ENCODE peak calls at places on chromosomes 13 and 19, in six cellular contexts. K, T, L, I, F and A are unnamed samples.

GRCh38 chr13:44050450-44051063 is 170.9 kb downstream of the LACC1 start:
- DNase-seq in K (no peak), I (peak; percentile 33), L (no peak), T (no peak), F (peak; percentile 28), A (peak; percentile 27)

GRCh38 chr19:48443262-48443661 is 2.5 kb upstream of the GRWD1 start:
- DNase-seq in K (no peak), T (no peak), F (peak; percentile 15), I (peak; percentile 36), L (no peak), A (no peak)

GRCh38 chr19:33388817-33389573 is 15.5 kb downstream of the CEBPG start:
- DNase-seq in F (no peak), T (no peak), K (no peak), I (no peak), L (no peak), A (no peak)

GRCh38 chr19:6970478-6970877 is 50.8 kb downstream of the MBD3L2B start:
- DNase-seq in I (no peak), K (no peak), L (no peak), T (no peak), F (no peak), A (peak; percentile 77)

GRCh38 chr13:21434588-21434987 is 24.5 kb downstream of the ZDHHC20 start:
- DNase-seq in K (peak; percentile 16), L (no peak), I (no peak), T (no peak), F (no peak), A (no peak)

GRCh38 chr19:14536926-14537692 is 7.7 kb downstream of the TECR start:
- DNase-seq in I (peak; percentile 29), F (no peak), K (no peak), L (peak; percentile 49), T (no peak), A (peak; percentile 72)

GRCh38 chr19:52351512-52351911 is 15.5 kb downstream of the ZNF610 start:
- DNase-seq in F (no peak), T (no peak), I (no peak), K (no peak), L (no peak), A (peak; percentile 51)

GRCh38 chr19:45238556-45238955 is 6.7 kb downstream of the EXOC3L2 start:
- DNase-seq in T (no peak), K (no peak), I (no peak), F (no peak), L (no peak), A (no peak)

GRCh38 chr19:31296741-31297390 is 52.4 kb downstream of the TSHZ3 start:
- DNase-seq in K (no peak), L (no peak), I (no peak), T (no peak), F (no peak), A (no peak)

GRCh38 chr19:10227215-10227971 is 3.7 kb downstream of the S1PR2 start:
- DNase-seq in K (no peak), T (no peak), L (no peak), F (no peak), I (no peak), A (no peak)

GRCh38 chr13:93217701-93218100 is 8.9 kb upstream of the GPC6 start:
- DNase-seq in I (no peak), F (no peak), T (no peak), K (no peak), L (no peak), A (no peak)

GRCh38 chr19:53958168-53958571 is 4.6 kb upstream of the CACNG8 start:
- DNase-seq in F (no peak), I (no peak), K (no peak), L (no peak), T (no peak), A (no peak)

GRCh38 chr13:98827449-98827848 is 75.0 kb upstream of the SLC15A1 start:
- DNase-seq in L (no peak), F (no peak), K (no peak), I (no peak), T (no peak), A (no peak)

GRCh38 chr19:50460161-50460765 is 16.0 kb upstream of the EMC10 start:
- DNase-seq in L (no peak), I (no peak), F (peak; percentile 79), T (no peak), K (no peak), A (peak; percentile 85)

GRCh38 chr13:92136449-92137180 is 738.2 kb downstream of the GPC5 start:
- DNase-seq in I (no peak), K (no peak), L (no peak), F (no peak), T (no peak), A (no peak)

GRCh38 chr13:56975647-56976046 is 165.1 kb upstream of the PRR20A start:
- DNase-seq in T (no peak), F (no peak), L (no peak), I (no peak), K (no peak), A (no peak)

GRCh38 chr13:42247883-42248282 is 24.1 kb upstream of the AKAP11 start:
- DNase-seq in T (no peak), L (no peak), I (no peak), K (no peak), F (no peak), A (no peak)

GRCh38 chr13:97141564-97142005 is 80.5 kb upstream of the MBNL2 start:
- DNase-seq in L (no peak), T (no peak), F (no peak), I (no peak), K (peak; percentile 64), A (no peak)

GRCh38 chr13:30766957-30767603 is 31.7 kb downstream of the ALOX5AP start:
- DNase-seq in F (peak; percentile 12), T (peak; percentile 43), L (no peak), K (no peak), I (peak; percentile 37), A (peak; percentile 58)

GRCh38 chr19:38649305-38650179 is 2.1 kb downstream of the ACTN4 start:
- DNase-seq in I (no peak), F (no peak), T (no peak), L (no peak), K (no peak), A (no peak)

GRCh38 chr13:107373551-107373950 is 805.6 kb upstream of the ARGLU1 start:
- DNase-seq in I (no peak), K (peak; percentile 26), L (no peak), T (no peak), F (no peak), A (no peak)

GRCh38 chr19:15532779-15533521 is 24.6 kb downstream of the CYP4F22 start:
- DNase-seq in K (no peak), T (no peak), L (no peak), F (no peak), I (no peak), A (no peak)

GRCh38 chr19:3190921-3191805 is 5.4 kb downstream of the NCLN start:
- DNase-seq in T (no peak), L (no peak), K (no peak), F (no peak), I (no peak), A (no peak)

GRCh38 chr19:51020988-51021651 is 1.6 kb upstream of the KLK10 start:
- DNase-seq in T (no peak), I (peak; percentile 15), K (no peak), L (no peak), F (no peak), A (peak; percentile 40)

GRCh38 chr13:109408596-109409382 is 377.6 kb downstream of the IRS2 start:
- DNase-seq in T (no peak), F (no peak), I (no peak), L (no peak), K (no peak), A (no peak)

GRCh38 chr19:56091751-56092546 is 29.1 kb downstream of the ZNF787 start:
- DNase-seq in L (no peak), K (no peak), T (no peak), I (no peak), F (no peak), A (no peak)

GRCh38 chr19:29323972-29324680 is 111.2 kb upstream of the UQCRFS1 start:
- DNase-seq in T (no peak), K (no peak), I (no peak), L (no peak), F (no peak), A (no peak)

GRCh38 chr19:4456566-4456842 is 1.1 kb downstream of the UBXN6 start:
- DNase-seq in L (no peak), I (no peak), T (no peak), K (peak; percentile 36), F (no peak), A (no peak)

GRCh38 chr19:33402421-33403220 is 29.1 kb downstream of the CEBPG start:
- DNase-seq in T (no peak), F (no peak), K (no peak), I (no peak), L (no peak), A (no peak)